ENCODE peak calls at places on chromosomes 12 and 14, in ten cellular contexts. One of them, this sample, is unnamed. For H3K4me1 and H3K27me3, the result is how much of the 10 kb centered on the place peaks cover.

GRCh38 chr12:88946377-88946997 is 366.2 kb upstream of the KITLG start:
- DNase-seq in PC-3: no peak
- DNase-seq in upper lobe of left lung: peak
- DNase-seq in mammary epithelial cell: peak
- DNase-seq in adrenal gland: no peak
- DNase-seq in stomach: no peak
- DNase-seq in mesendoderm: peak
- DNase-seq in tibial artery: no peak
- DNase-seq in IMR-90: peak
- DNase-seq in sigmoid colon: no peak
- DNase-seq in this sample: no peak

GRCh38 chr14:36971263-36971855 is 201.0 kb downstream of the SLC25A21 start:
- DNase-seq in PC-3: no peak
- DNase-seq in upper lobe of left lung: no peak
- DNase-seq in mammary epithelial cell: no peak
- DNase-seq in adrenal gland: no peak
- DNase-seq in stomach: no peak
- DNase-seq in mesendoderm: no peak
- DNase-seq in tibial artery: no peak
- DNase-seq in IMR-90: no peak
- DNase-seq in sigmoid colon: no peak
- DNase-seq in this sample: no peak

GRCh38 chr14:92651106-92651792 is 97.2 kb downstream of the LGMN start:
- DNase-seq in PC-3: no peak
- DNase-seq in upper lobe of left lung: peak
- DNase-seq in mammary epithelial cell: no peak
- DNase-seq in adrenal gland: no peak
- DNase-seq in stomach: peak
- DNase-seq in mesendoderm: no peak
- DNase-seq in tibial artery: peak
- DNase-seq in IMR-90: no peak
- DNase-seq in sigmoid colon: no peak
- DNase-seq in this sample: no peak

GRCh38 chr14:26276757-26277156 is 321.1 kb downstream of the NOVA1 start:
- DNase-seq in PC-3: peak
- DNase-seq in upper lobe of left lung: no peak
- DNase-seq in mammary epithelial cell: no peak
- DNase-seq in adrenal gland: no peak
- DNase-seq in stomach: no peak
- DNase-seq in mesendoderm: peak
- DNase-seq in tibial artery: no peak
- DNase-seq in IMR-90: no peak
- DNase-seq in sigmoid colon: no peak
- DNase-seq in this sample: no peak

GRCh38 chr14:99574099-99574880 is 29.7 kb downstream of the CCDC85C start:
- DNase-seq in PC-3: peak
- DNase-seq in upper lobe of left lung: peak
- DNase-seq in mammary epithelial cell: no peak
- DNase-seq in adrenal gland: peak
- DNase-seq in stomach: peak
- DNase-seq in mesendoderm: peak
- DNase-seq in tibial artery: no peak
- DNase-seq in IMR-90: peak
- DNase-seq in sigmoid colon: no peak
- DNase-seq in this sample: peak

GRCh38 chr12:8692573-8692972 is 5.2 kb upstream of the RIMKLB start:
- DNase-seq in PC-3: no peak
- DNase-seq in upper lobe of left lung: peak
- DNase-seq in mammary epithelial cell: peak
- DNase-seq in adrenal gland: peak
- DNase-seq in stomach: no peak
- DNase-seq in mesendoderm: peak
- DNase-seq in tibial artery: peak
- DNase-seq in IMR-90: peak
- DNase-seq in sigmoid colon: peak
- DNase-seq in this sample: peak

GRCh38 chr12:59403259-59403932 is 192.4 kb upstream of the SLC16A7 start:
- DNase-seq in PC-3: peak
- DNase-seq in upper lobe of left lung: peak
- DNase-seq in mammary epithelial cell: peak
- DNase-seq in adrenal gland: peak
- DNase-seq in stomach: peak
- DNase-seq in mesendoderm: peak
- DNase-seq in tibial artery: peak
- DNase-seq in IMR-90: peak
- DNase-seq in sigmoid colon: no peak
- DNase-seq in this sample: peak

GRCh38 chr14:69580009-69580577 is 5.4 kb upstream of the CCDC177 start:
- DNase-seq in PC-3: peak
- DNase-seq in upper lobe of left lung: no peak
- DNase-seq in mammary epithelial cell: peak
- DNase-seq in adrenal gland: peak
- DNase-seq in stomach: peak
- DNase-seq in mesendoderm: peak
- DNase-seq in tibial artery: no peak
- DNase-seq in IMR-90: peak
- DNase-seq in sigmoid colon: no peak
- DNase-seq in this sample: no peak

GRCh38 chr12:66529934-66530333 is 148.9 kb downstream of the GRIP1 start:
- DNase-seq in PC-3: peak
- DNase-seq in upper lobe of left lung: no peak
- DNase-seq in mammary epithelial cell: no peak
- DNase-seq in adrenal gland: no peak
- DNase-seq in stomach: no peak
- DNase-seq in mesendoderm: no peak
- DNase-seq in tibial artery: no peak
- DNase-seq in IMR-90: no peak
- DNase-seq in sigmoid colon: no peak
- DNase-seq in this sample: no peak

GRCh38 chr14:78836777-78837176 is 666.6 kb downstream of the NRXN3 start:
- DNase-seq in PC-3: peak
- DNase-seq in upper lobe of left lung: peak
- DNase-seq in mammary epithelial cell: peak
- DNase-seq in adrenal gland: peak
- DNase-seq in stomach: peak
- DNase-seq in mesendoderm: peak
- DNase-seq in tibial artery: no peak
- DNase-seq in IMR-90: peak
- DNase-seq in sigmoid colon: no peak
- DNase-seq in this sample: peak

GRCh38 chr12:113252494-113252893 is 31.2 kb downstream of the TPCN1 start:
- DNase-seq in PC-3: no peak
- DNase-seq in upper lobe of left lung: no peak
- DNase-seq in mammary epithelial cell: no peak
- DNase-seq in adrenal gland: no peak
- DNase-seq in stomach: no peak
- DNase-seq in mesendoderm: no peak
- DNase-seq in tibial artery: no peak
- DNase-seq in IMR-90: no peak
- DNase-seq in sigmoid colon: no peak
- DNase-seq in this sample: no peak
- H3K4me1 ChIP-seq in PC-3: under half
- H3K4me1 ChIP-seq in upper lobe of left lung: under half
- H3K4me1 ChIP-seq in mammary epithelial cell: under half
- H3K4me1 ChIP-seq in adrenal gland: under half
- H3K4me1 ChIP-seq in stomach: under half
- H3K4me1 ChIP-seq in mesendoderm: under half
- H3K4me1 ChIP-seq in tibial artery: under half
- H3K4me1 ChIP-seq in IMR-90: under half
- H3K4me1 ChIP-seq in sigmoid colon: under half
- H3K4me1 ChIP-seq in this sample: under half

DNA sequence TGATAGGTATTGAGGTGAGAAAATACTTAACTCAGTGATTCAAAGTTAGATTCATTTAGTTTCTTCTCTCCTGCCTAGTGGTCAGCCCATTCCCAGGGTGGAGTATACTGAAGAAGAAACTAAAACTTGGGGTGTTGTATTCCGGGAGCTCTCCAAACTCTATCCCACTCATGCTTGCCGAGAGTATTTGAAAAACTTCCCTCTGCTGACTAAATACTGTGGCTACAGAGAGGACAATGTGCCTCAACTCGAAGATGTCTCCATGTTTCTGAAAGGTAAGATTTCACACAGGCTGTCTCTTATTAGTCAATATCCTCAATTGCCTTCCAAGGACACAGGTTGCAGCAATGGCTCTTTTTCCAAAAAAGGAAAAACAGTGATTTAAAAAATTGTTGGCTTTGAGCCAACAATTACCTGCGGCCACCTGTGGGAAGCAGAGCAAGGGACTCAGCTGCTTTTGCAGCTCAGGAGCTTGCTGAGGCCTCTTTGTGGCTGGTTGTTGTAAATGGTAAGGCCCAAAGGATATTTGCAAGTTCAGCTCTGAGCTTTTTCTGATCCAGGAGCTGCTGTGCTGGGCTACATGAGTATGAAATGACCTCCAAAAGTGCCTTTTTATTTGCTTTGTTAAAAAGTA is 33.9 kb downstream of the TPH2 start:
- DNase-seq in PC-3: peak
- DNase-seq in upper lobe of left lung: no peak
- DNase-seq in mammary epithelial cell: no peak
- DNase-seq in adrenal gland: no peak
- DNase-seq in stomach: no peak
- DNase-seq in mesendoderm: peak
- DNase-seq in tibial artery: no peak
- DNase-seq in IMR-90: no peak
- DNase-seq in sigmoid colon: no peak
- DNase-seq in this sample: no peak
- H3K27me3 ChIP-seq in PC-3: under half
- H3K27me3 ChIP-seq in upper lobe of left lung: under half
- H3K27me3 ChIP-seq in mammary epithelial cell: under half
- H3K27me3 ChIP-seq in adrenal gland: under half
- H3K27me3 ChIP-seq in stomach: under half
- H3K27me3 ChIP-seq in mesendoderm: under half
- H3K27me3 ChIP-seq in tibial artery: under half
- H3K27me3 ChIP-seq in IMR-90: under half
- H3K27me3 ChIP-seq in sigmoid colon: under half
- H3K27me3 ChIP-seq in this sample: under half

GRCh38 chr12:120263725-120264040 is 1.8 kb downstream of the PXN start:
- DNase-seq in PC-3: no peak
- DNase-seq in upper lobe of left lung: no peak
- DNase-seq in mammary epithelial cell: no peak
- DNase-seq in adrenal gland: no peak
- DNase-seq in stomach: no peak
- DNase-seq in mesendoderm: no peak
- DNase-seq in tibial artery: no peak
- DNase-seq in IMR-90: no peak
- DNase-seq in sigmoid colon: no peak
- DNase-seq in this sample: no peak
- H3K4me3 ChIP-seq in PC-3: peak
- H3K4me3 ChIP-seq in upper lobe of left lung: peak
- H3K4me3 ChIP-seq in mammary epithelial cell: peak
- H3K4me3 ChIP-seq in adrenal gland: peak
- H3K4me3 ChIP-seq in stomach: peak
- H3K4me3 ChIP-seq in mesendoderm: no peak
- H3K4me3 ChIP-seq in tibial artery: peak
- H3K4me3 ChIP-seq in IMR-90: peak
- H3K4me3 ChIP-seq in sigmoid colon: peak
- H3K4me3 ChIP-seq in this sample: peak

GRCh38 chr12:48767521-48767920 is 21.4 kb downstream of the ADCY6 start:
- DNase-seq in PC-3: no peak
- DNase-seq in upper lobe of left lung: no peak
- DNase-seq in mammary epithelial cell: no peak
- DNase-seq in adrenal gland: no peak
- DNase-seq in stomach: no peak
- DNase-seq in mesendoderm: no peak
- DNase-seq in tibial artery: no peak
- DNase-seq in IMR-90: no peak
- DNase-seq in sigmoid colon: no peak
- DNase-seq in this sample: no peak

GRCh38 chr12:48767047-48767446 is 21.8 kb downstream of the ADCY6 start:
- DNase-seq in PC-3: no peak
- DNase-seq in upper lobe of left lung: no peak
- DNase-seq in mammary epithelial cell: no peak
- DNase-seq in adrenal gland: no peak
- DNase-seq in stomach: no peak
- DNase-seq in mesendoderm: no peak
- DNase-seq in tibial artery: no peak
- DNase-seq in IMR-90: no peak
- DNase-seq in sigmoid colon: no peak
- DNase-seq in this sample: peak

GRCh38 chr12:48765753-48766162 is 23.1 kb downstream of the ADCY6 start:
- DNase-seq in PC-3: no peak
- DNase-seq in upper lobe of left lung: no peak
- DNase-seq in mammary epithelial cell: no peak
- DNase-seq in adrenal gland: peak
- DNase-seq in stomach: no peak
- DNase-seq in mesendoderm: no peak
- DNase-seq in tibial artery: no peak
- DNase-seq in IMR-90: peak
- DNase-seq in sigmoid colon: no peak
- DNase-seq in this sample: peak

GRCh38 chr12:48768147-48768546 is 20.7 kb downstream of the ADCY6 start:
- DNase-seq in PC-3: no peak
- DNase-seq in upper lobe of left lung: no peak
- DNase-seq in mammary epithelial cell: no peak
- DNase-seq in adrenal gland: no peak
- DNase-seq in stomach: no peak
- DNase-seq in mesendoderm: peak
- DNase-seq in tibial artery: no peak
- DNase-seq in IMR-90: no peak
- DNase-seq in sigmoid colon: no peak
- DNase-seq in this sample: no peak

DNA sequence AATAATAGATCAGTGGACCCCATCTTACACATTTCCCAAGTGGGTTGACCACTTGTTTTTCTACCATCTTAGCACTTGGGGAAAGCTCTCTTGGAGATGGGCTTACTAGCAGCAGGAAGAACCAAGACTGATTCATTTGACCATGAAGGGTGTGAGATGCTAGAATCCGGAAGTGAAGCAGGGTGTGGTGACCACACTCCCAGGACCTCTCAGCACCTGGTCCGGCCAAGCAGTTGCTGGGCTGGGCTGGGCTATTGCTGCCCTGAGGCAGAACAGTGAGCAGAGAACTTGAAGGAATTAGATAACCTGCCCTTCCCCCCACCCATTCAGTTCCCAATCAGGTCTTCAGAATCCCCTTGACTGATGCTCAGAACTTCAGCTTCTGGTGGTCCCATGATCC is 24.4 kb downstream of the ADCY6 start:
- DNase-seq in PC-3: peak
- DNase-seq in upper lobe of left lung: no peak
- DNase-seq in mammary epithelial cell: peak
- DNase-seq in adrenal gland: no peak
- DNase-seq in stomach: peak
- DNase-seq in mesendoderm: no peak
- DNase-seq in tibial artery: no peak
- DNase-seq in IMR-90: no peak
- DNase-seq in sigmoid colon: no peak
- DNase-seq in this sample: no peak
- H3K4me1 ChIP-seq in PC-3: under half
- H3K4me1 ChIP-seq in upper lobe of left lung: under half
- H3K4me1 ChIP-seq in mammary epithelial cell: under half
- H3K4me1 ChIP-seq in adrenal gland: under half
- H3K4me1 ChIP-seq in stomach: under half
- H3K4me1 ChIP-seq in mesendoderm: under half
- H3K4me1 ChIP-seq in tibial artery: under half
- H3K4me1 ChIP-seq in IMR-90: under half
- H3K4me1 ChIP-seq in sigmoid colon: under half
- H3K4me1 ChIP-seq in this sample: under half

GRCh38 chr12:53970451-53970850 is 2.5 kb upstream of the HOXC11 start:
- DNase-seq in PC-3: no peak
- DNase-seq in upper lobe of left lung: no peak
- DNase-seq in mammary epithelial cell: no peak
- DNase-seq in adrenal gland: no peak
- DNase-seq in stomach: no peak
- DNase-seq in mesendoderm: no peak
- DNase-seq in tibial artery: no peak
- DNase-seq in IMR-90: no peak
- DNase-seq in sigmoid colon: no peak
- DNase-seq in this sample: no peak
- H3K27me3 ChIP-seq in PC-3: under half
- H3K27me3 ChIP-seq in upper lobe of left lung: half or more
- H3K27me3 ChIP-seq in mammary epithelial cell: under half
- H3K27me3 ChIP-seq in adrenal gland: half or more
- H3K27me3 ChIP-seq in stomach: half or more
- H3K27me3 ChIP-seq in mesendoderm: half or more
- H3K27me3 ChIP-seq in tibial artery: under half
- H3K27me3 ChIP-seq in IMR-90: half or more
- H3K27me3 ChIP-seq in sigmoid colon: half or more
- H3K27me3 ChIP-seq in this sample: half or more

This sample was measured in uterus.